ENCODE peak calls at places on chromosomes 4 and X, in five cellular contexts. P is adrenal gland, L is keratinocyte, N is substantia nigra, F is caudate nucleus. R is an unnamed sample.

GRCh38 chrX:2374086-2374485 is 126.7 kb downstream of the DHRSX start:
- DNase-seq in P (no peak), L (no peak), N (no peak), F (no peak), R (no peak)

GRCh38 chrX:54423161-54423888 is 16.9 kb upstream of the TSR2 start:
- DNase-seq in P (no peak), L (no peak), N (no peak), F (no peak), R (no peak)

GRCh38 chr4:5381981-5382441 is 326.3 kb downstream of the EVC2 start:
- DNase-seq in P (no peak), L (no peak), N (no peak), F (no peak), R (no peak)

GRCh38 chr4:108783666-108784463 is 21.0 kb upstream of the ETNPPL start:
- DNase-seq in P (no peak), L (no peak), N (no peak), F (no peak), R (no peak)

GRCh38 chr4:59597536-59598232 is 1602.4 kb upstream of the ADGRL3 start:
- DNase-seq in P (no peak), L (no peak), N (peak), F (peak), R (no peak)

GRCh38 chr4:26624042-26624441 is 40.2 kb downstream of the TBC1D19 start:
- DNase-seq in P (no peak), L (no peak), N (no peak), F (no peak), R (no peak)

GRCh38 chr4:168560184-168560834 is 63.5 kb downstream of the PALLD start:
- DNase-seq in P (no peak), L (no peak), N (no peak), F (no peak), R (peak)

GRCh38 chr4:182318256-182318655 is 75.1 kb downstream of the TENM3 start:
- DNase-seq in P (no peak), L (no peak), N (no peak), F (no peak), R (no peak)

GRCh38 chr4:41865981-41866798 is 69.0 kb upstream of the TMEM33 start:
- DNase-seq in P (no peak), L (no peak), N (no peak), F (no peak), R (no peak)

GRCh38 chr4:134470544-134470943 is 269.0 kb upstream of the PABPC4L start:
- DNase-seq in P (no peak), L (no peak), N (peak), F (no peak), R (peak)

GRCh38 chr4:126766266-126766665 is 866.5 kb upstream of the INTU start:
- DNase-seq in P (no peak), L (no peak), N (no peak), F (no peak), R (no peak)

GRCh38 chr4:147853706-147854105 is 121.8 kb downstream of the ARHGAP10 start:
- DNase-seq in P (no peak), L (no peak), N (no peak), F (no peak), R (no peak)

GRCh38 chrX:137654481-137654880 is 88.6 kb downstream of the ZIC3 start:
- DNase-seq in P (no peak), L (no peak), N (no peak), F (no peak), R (no peak)

GRCh38 chr4:54372951-54373350 is 143.9 kb downstream of the PDGFRA start:
- DNase-seq in P (no peak), L (no peak), N (no peak), F (no peak), R (no peak)

GRCh38 chr4:122826000-122826595 is 533 bp upstream of the FGF2 start:
- DNase-seq in P (no peak), L (no peak), N (no peak), F (no peak), R (no peak)

GRCh38 chr4:27278615-27279014 is 418.0 kb downstream of the STIM2 start:
- DNase-seq in P (no peak), L (no peak), N (no peak), F (no peak), R (no peak)

GRCh38 chrX:29662101-29662500 is 553.3 kb upstream of the MAGEB2 start:
- DNase-seq in P (no peak), L (peak), N (no peak), F (no peak), R (no peak)

GRCh38 chr4:1375761-1376322 is 28.8 kb downstream of the UVSSA start:
- DNase-seq in P (no peak), L (no peak), N (no peak), F (no peak), R (no peak)

GRCh38 chr4:2484993-2485392 is 16.1 kb downstream of the RNF4 start:
- DNase-seq in P (peak), L (no peak), N (peak), F (peak), R (peak)

GRCh38 chrX:106039920-106040319 is 1.4 kb upstream of the SERPINA7 start:
- DNase-seq in P (no peak), L (no peak), N (no peak), F (no peak), R (no peak)

GRCh38 chr4:174198396-174199179 is 84.9 kb downstream of the FBXO8 start:
- DNase-seq in P (no peak), L (no peak), N (no peak), F (no peak), R (no peak)

GRCh38 chr4:78565971-78566372 is 14.4 kb downstream of the ANXA3 start:
- DNase-seq in P (no peak), L (peak), N (no peak), F (no peak), R (no peak)

GRCh38 chr4:186915816-186916215 is 192.2 kb upstream of the FAT1 start:
- DNase-seq in P (no peak), L (no peak), N (no peak), F (no peak), R (no peak)

GRCh38 chr4:186918466-186918865 is 194.8 kb upstream of the FAT1 start:
- DNase-seq in P (no peak), L (no peak), N (no peak), F (no peak), R (no peak)

GRCh38 chr4:186924723-186925122 is 201.1 kb upstream of the FAT1 start:
- DNase-seq in P (no peak), L (no peak), N (no peak), F (no peak), R (no peak)

GRCh38 chr4:186919340-186919739 is 195.7 kb upstream of the FAT1 start:
- DNase-seq in P (no peak), L (no peak), N (no peak), F (no peak), R (no peak)

GRCh38 chr4:186920486-186920885 is 196.8 kb upstream of the FAT1 start:
- DNase-seq in P (no peak), L (no peak), N (no peak), F (no peak), R (no peak)
- H3K27ac ChIP-seq in P (no peak), L (peak), N (no peak), F (no peak), R (no peak)

GRCh38 chr4:8586246-8586645 is 6.1 kb downstream of the GPR78 start:
- DNase-seq in P (no peak), L (no peak), N (no peak), F (no peak), R (no peak)
- H3K27ac ChIP-seq in P (no peak), L (no peak), N (no peak), F (no peak), R (no peak)

GRCh38 chrX:134933911-134934310 is 56.9 kb upstream of the SMIM10 start:
- DNase-seq in P (no peak), L (no peak), N (no peak), F (no peak), R (no peak)

GRCh38 chrX:134932528-134933217 is 58.1 kb upstream of the SMIM10 start:
- DNase-seq in P (no peak), L (no peak), N (no peak), F (no peak), R (no peak)

GRCh38 chrX:134935286-134935685 is 55.5 kb upstream of the SMIM10 start:
- DNase-seq in P (no peak), L (no peak), N (no peak), F (no peak), R (no peak)

GRCh38 chrX:134931550-134931949 is 59.2 kb upstream of the SMIM10 start:
- DNase-seq in P (no peak), L (no peak), N (no peak), F (no peak), R (no peak)

DNA sequence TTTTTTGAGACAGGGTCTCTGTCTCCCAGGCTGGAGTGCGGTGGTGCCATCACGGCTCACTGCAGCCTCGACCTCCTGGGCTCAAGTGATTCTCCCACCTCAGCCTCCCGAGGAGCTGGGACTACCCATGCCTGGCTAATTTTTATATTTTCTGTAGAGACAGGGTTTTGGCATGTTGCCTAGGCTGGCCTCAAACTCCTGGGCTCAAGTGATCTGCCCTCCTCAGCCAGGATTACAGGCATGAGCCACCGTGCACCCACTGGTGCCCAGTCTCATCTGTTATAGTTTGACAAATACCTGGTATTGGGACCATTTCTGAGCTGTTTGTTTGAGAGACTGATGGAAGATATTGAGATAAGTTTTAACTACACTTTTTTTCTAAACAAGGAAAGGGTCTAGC is 57.5 kb upstream of the SMIM10 start:
- DNase-seq in P (no peak), L (no peak), N (no peak), F (no peak), R (no peak)
- H3K27ac ChIP-seq in P (no peak), L (no peak), N (no peak), F (no peak), R (no peak)

GRCh38 chrX:77436682-77437081 is 10.5 kb upstream of the FGF16 start:
- DNase-seq in P (no peak), L (no peak), N (no peak), F (no peak), R (no peak)
- H3K27ac ChIP-seq in P (no peak), L (no peak), N (no peak), F (no peak), R (no peak)